ENCODE peak calls at places on chromosomes 1 and 21, in eight cellular contexts. Q is PC-3, A is MM.1S, I is neural progenitor cell, D is OCI-LY7, P is GM23338, U is HCT116, N is GM23248. Z is an unnamed sample.

GRCh38 chr1:56397409-56397808 is 182.0 kb downstream of the PLPP3 start:
- DNase-seq in N (peak), P (no peak), A (no peak), I (no peak), D (no peak), Q (no peak), U (no peak), Z (no peak)

GRCh38 chr1:71638081-71638766 is 557.4 kb upstream of the ZRANB2 start:
- DNase-seq in A (no peak), Q (peak), N (peak), I (no peak), P (no peak), D (no peak), U (no peak), Z (no peak)

GRCh38 chr1:83839566-83840173 is 159.3 kb downstream of the TTLL7 start:
- DNase-seq in N (peak), D (no peak), Q (no peak), I (no peak), U (no peak), A (no peak), P (no peak), Z (no peak)

GRCh38 chr1:44294588-44295007 is 60.5 kb downstream of the ERI3 start:
- DNase-seq in A (no peak), P (peak), I (peak), D (no peak), U (peak), N (peak), Q (no peak), Z (peak)

GRCh38 chr1:31626451-31627202 is 9.1 kb downstream of the HCRTR1 start:
- DNase-seq in N (peak), I (peak), D (no peak), A (no peak), P (peak), Q (no peak), U (no peak), Z (peak)

GRCh38 chr1:248847181-248847955 is 9.3 kb downstream of the ZNF672 start:
- DNase-seq in Q (no peak), A (no peak), I (no peak), U (no peak), P (peak), N (no peak), D (no peak), Z (no peak)

GRCh38 chr1:43783671-43784205 is 76.4 kb downstream of the ST3GAL3 start:
- DNase-seq in Q (peak), N (peak), D (no peak), U (peak), P (no peak), I (no peak), A (no peak), Z (no peak)

GRCh38 chr1:25021586-25022215 is 91.6 kb upstream of the RUNX3 start:
- DNase-seq in Q (no peak), I (no peak), D (peak), U (no peak), A (no peak), N (no peak), P (no peak), Z (no peak)

GRCh38 chr1:159889821-159890252 is 10.1 kb downstream of the CFAP45 start:
- DNase-seq in A (peak), D (peak), Q (peak), I (peak), U (no peak), P (no peak), N (peak), Z (no peak)

GRCh38 chr21:14550200-14550599 is 4.1 kb upstream of the SAMSN1 start:
- DNase-seq in A (no peak), P (no peak), D (no peak), N (no peak), Q (no peak), I (no peak), U (no peak), Z (no peak)

GRCh38 chr21:45098867-45099266 is 24.5 kb downstream of the ADARB1 start:
- DNase-seq in U (no peak), I (peak), D (peak), N (peak), Q (peak), A (peak), P (peak), Z (no peak)

GRCh38 chr1:17207966-17208418 is 3.1 kb downstream of the PADI1 start:
- DNase-seq in P (no peak), U (peak), A (no peak), D (peak), Q (peak), N (peak), I (no peak), Z (no peak)

GRCh38 chr1:18324246-18324645 is 156.5 kb upstream of the KLHDC7A start:
- DNase-seq in N (no peak), Q (no peak), P (peak), A (no peak), U (no peak), D (no peak), I (peak), Z (no peak)

GRCh38 chr1:16393255-16394177 is 26.5 kb downstream of the SZRD1 start:
- DNase-seq in D (no peak), U (no peak), Q (no peak), N (no peak), I (no peak), A (no peak), P (no peak), Z (no peak)

GRCh38 chr1:200075938-200076546 is 48.5 kb downstream of the NR5A2 start:
- DNase-seq in P (peak), I (peak), Q (peak), U (peak), N (peak), A (no peak), D (no peak), Z (peak)

GRCh38 chr1:102550729-102551384 is 554.1 kb upstream of the OLFM3 start:
- DNase-seq in Q (peak), I (peak), U (peak), A (peak), N (peak), D (peak), P (peak), Z (peak)

GRCh38 chr1:55369474-55369873 is 154.3 kb upstream of the USP24 start:
- DNase-seq in P (no peak), U (no peak), N (peak), A (no peak), D (no peak), I (no peak), Q (peak), Z (no peak)

GRCh38 chr1:36366091-36366661 is 19.5 kb downstream of the STK40 start:
- DNase-seq in Q (no peak), D (peak), I (peak), U (no peak), P (peak), N (peak), A (no peak), Z (peak)

DNA sequence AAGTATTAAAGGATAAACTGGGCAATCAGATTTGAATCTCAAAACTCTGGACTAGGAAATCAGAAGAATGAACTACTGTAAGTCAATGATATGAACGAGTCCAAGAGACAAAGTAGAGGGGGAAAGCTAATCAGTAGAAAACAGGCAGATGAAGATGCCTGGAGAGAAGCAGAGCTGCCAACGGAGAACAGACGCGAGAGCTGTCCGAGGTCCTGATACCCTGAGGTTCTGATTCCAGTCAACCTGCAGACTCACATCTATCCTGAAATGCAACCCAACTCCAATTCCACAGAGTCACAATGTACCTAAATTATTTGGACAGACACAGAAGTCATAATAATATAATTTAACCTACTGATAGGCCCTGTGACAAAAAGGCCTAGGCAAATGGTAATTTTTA is 33.5 kb downstream of the RGS7 start:
- DNase-seq in N (peak), I (peak), P (peak), D (peak), U (no peak), A (peak), Q (peak), Z (peak)
- TF ChIP-seq EZH2phosphoT487 in N (no peak), I (no peak), P (no peak), D (no peak), U (no peak), A (no peak), Q (no peak), Z (no peak)

GRCh38 chr1:181356505-181357340 is 126.6 kb upstream of the CACNA1E start:
- DNase-seq in N (no peak), I (no peak), D (no peak), A (no peak), Q (no peak), U (no peak), P (no peak), Z (no peak)
- H3K27ac ChIP-seq in N (no peak), I (no peak), D (no peak), A (no peak), Q (no peak), U (no peak), P (no peak), Z (no peak)

DNA sequence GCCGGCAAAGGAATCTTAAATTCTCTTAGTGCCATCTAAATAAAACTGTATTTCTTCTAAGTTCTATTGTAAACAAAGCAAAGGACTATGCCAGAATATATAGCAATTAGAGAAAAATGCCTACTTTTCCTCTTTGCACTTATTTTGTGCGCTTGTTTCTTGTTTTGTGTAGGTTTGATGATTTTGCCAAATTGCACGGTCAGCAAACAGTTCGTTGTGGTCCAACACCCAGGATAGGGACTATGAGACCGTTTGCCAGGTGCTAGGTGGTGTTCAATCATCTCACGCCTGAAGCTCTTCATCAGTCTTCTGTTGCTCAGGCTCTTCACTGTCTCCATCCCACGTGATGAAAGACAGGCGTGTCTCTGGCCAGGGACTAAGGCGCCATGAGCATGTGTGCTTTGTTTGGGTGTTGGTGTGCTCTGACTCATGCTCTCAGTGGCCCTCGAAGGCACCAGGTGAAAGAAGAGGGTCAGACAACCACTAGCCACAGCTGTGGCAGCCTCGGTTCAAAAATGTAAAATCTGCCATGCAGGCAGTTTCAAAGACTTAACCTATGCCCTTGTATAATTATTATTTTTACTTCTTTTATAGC is 36.9 kb upstream of the KCNE1 start:
- DNase-seq in U (no peak), D (no peak), P (no peak), N (no peak), Q (no peak), A (peak), I (no peak), Z (no peak)
- H2AFZ ChIP-seq in U (no peak), D (no peak), P (no peak), N (no peak), Q (no peak), A (no peak), I (no peak), Z (no peak)

DNA sequence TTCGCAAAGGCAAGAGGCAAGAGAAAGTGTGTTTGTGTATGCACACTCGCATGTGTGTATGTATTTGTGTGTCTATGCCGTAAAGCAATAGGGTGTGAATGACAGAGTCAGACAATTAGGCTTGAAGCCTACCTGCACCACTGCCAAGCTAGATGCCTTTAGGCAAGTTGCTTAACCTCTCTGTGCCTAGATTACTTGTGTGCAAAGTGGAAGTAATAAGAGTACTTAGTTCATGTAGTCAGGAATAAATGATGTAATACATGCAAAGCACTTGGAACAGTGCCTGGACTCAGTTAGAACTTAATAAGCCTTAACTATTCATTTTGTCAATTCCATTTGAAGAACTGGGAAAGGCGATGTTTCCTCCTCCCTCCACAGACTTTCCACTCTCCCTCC is 31.7 kb downstream of the LAMB3 start:
- DNase-seq in I (no peak), N (peak), Q (no peak), U (no peak), D (no peak), A (no peak), P (no peak), Z (no peak)
- TF ChIP-seq EZH2phosphoT487 in I (no peak), N (no peak), Q (no peak), U (no peak), D (no peak), A (no peak), P (no peak), Z (no peak)

GRCh38 chr1:118047650-118048224 is 118.2 kb downstream of the WDR3 start:
- DNase-seq in P (no peak), Q (no peak), A (no peak), U (no peak), D (no peak), I (no peak), N (no peak), Z (no peak)
- H3K27ac ChIP-seq in P (no peak), Q (no peak), A (no peak), U (no peak), D (no peak), I (no peak), N (no peak), Z (no peak)